ENCODE peak calls at places on chromosome 22, in four cellular contexts. M, L, V and O are unnamed samples.

GRCh38 chr22:19456541-19456940 is 9.0 kb upstream of the C22orf39 start:
- DNase-seq in M (no peak), L (no peak), V (no peak), O (no peak)

GRCh38 chr22:45631140-45631539 is 40.5 kb upstream of the ATXN10 start:
- DNase-seq in M (no peak), L (no peak), V (no peak), O (no peak)

GRCh38 chr22:21981874-21982273 is 713 bp downstream of the TOP3B start:
- DNase-seq in M (no peak), L (no peak), V (no peak), O (no peak)

GRCh38 chr22:25564979-25565677 is 653 bp downstream of the GRK3 start:
- DNase-seq in M (peak), L (peak), V (peak), O (peak)

GRCh38 chr22:45977551-45978274 is 751 bp upstream of the WNT7B start:
- DNase-seq in M (no peak), L (no peak), V (no peak), O (no peak)

GRCh38 chr22:44142421-44143116 is 38.2 kb upstream of the PARVG start:
- DNase-seq in M (no peak), L (no peak), V (no peak), O (no peak)

GRCh38 chr22:26527574-26528465 is 15.5 kb upstream of the TFIP11 start:
- DNase-seq in M (peak), L (no peak), V (no peak), O (no peak)

GRCh38 chr22:19178065-19178658 is 374 bp downstream of the SLC25A1 start:
- DNase-seq in M (peak), L (peak), V (peak), O (no peak)

GRCh38 chr22:49010086-49010863 is 817.4 kb downstream of the BRD1 start:
- DNase-seq in M (peak), L (peak), V (no peak), O (no peak)

GRCh38 chr22:42283288-42284229 is 13.1 kb upstream of the TCF20 start:
- DNase-seq in M (no peak), L (no peak), V (no peak), O (no peak)

GRCh38 chr22:20803696-20804324 is 29.9 kb downstream of the SERPIND1 start:
- DNase-seq in M (peak), L (peak), V (no peak), O (peak)

GRCh38 chr22:46815896-46816721 is 53.7 kb downstream of the TBC1D22A start:
- DNase-seq in M (no peak), L (no peak), V (no peak), O (peak)

GRCh38 chr22:41780714-41781507 is 19.6 kb upstream of the CCDC134 start:
- DNase-seq in M (peak), L (peak), V (peak), O (peak)

GRCh38 chr22:19942071-19942885 is 660 bp upstream of the TXNRD2 start:
- DNase-seq in M (peak), L (peak), V (peak), O (no peak)

GRCh38 chr22:17774206-17774927 is at the start of gene BID:
- DNase-seq in M (peak), L (no peak), V (peak), O (peak)
- TF ChIP-seq POLR2A in M (peak), L (no peak), V (no peak), O (no peak)

GRCh38 chr22:47996446-47996857 is 1234.0 kb downstream of the TBC1D22A start:
- DNase-seq in M (no peak), L (no peak), V (no peak), O (no peak)

GRCh38 chr22:47995718-47996117 is 1233.3 kb downstream of the TBC1D22A start:
- DNase-seq in M (no peak), L (no peak), V (no peak), O (no peak)

GRCh38 chr22:47997052-47997568 is 1234.7 kb downstream of the TBC1D22A start:
- DNase-seq in M (no peak), L (no peak), V (no peak), O (no peak)

GRCh38 chr22:47994899-47995573 is 1232.6 kb downstream of the TBC1D22A start:
- DNase-seq in M (no peak), L (no peak), V (no peak), O (no peak)

DNA sequence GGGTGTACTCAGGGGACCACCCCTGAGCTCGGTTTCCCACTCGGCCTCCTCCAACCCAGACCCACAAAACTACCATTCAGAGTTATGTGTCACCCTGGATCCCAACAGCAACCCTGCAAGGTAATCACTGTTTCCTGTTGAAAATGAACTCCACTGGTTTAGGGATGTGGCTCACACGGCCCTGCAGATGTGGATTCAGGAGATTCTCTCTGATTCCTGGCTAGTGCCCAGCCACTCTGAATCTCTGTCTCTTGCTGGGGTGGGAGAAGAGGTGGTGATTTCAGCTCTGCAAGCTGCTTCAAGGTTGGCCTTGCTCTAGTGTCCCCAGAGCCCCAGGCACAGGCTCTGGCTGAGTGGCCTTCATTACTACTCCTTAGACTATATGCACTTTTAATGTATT is 1231.6 kb downstream of the TBC1D22A start:
- DNase-seq in M (no peak), L (no peak), V (no peak), O (no peak)
- H3K27ac ChIP-seq in M (no peak), L (no peak), V (no peak), O (no peak)

GRCh38 chr22:28013611-28014010 is 94.6 kb upstream of the PITPNB start:
- DNase-seq in M (peak), L (no peak), V (no peak), O (no peak)
- H3K4me3 ChIP-seq in M (no peak), L (no peak), V (no peak), O (no peak)

GRCh38 chr22:33919591-33920501 is at the start of gene LARGE1:
- DNase-seq in M (peak), L (peak), V (peak), O (peak)
- TF ChIP-seq POLR2A in M (peak), L (no peak), V (no peak), O (no peak)

GRCh38 chr22:50627452-50627913 is 469 bp downstream of the ARSA start:
- DNase-seq in M (no peak), L (no peak), V (no peak), O (no peak)

GRCh38 chr22:50630376-50630775 is 2.4 kb upstream of the ARSA start:
- DNase-seq in M (no peak), L (no peak), V (no peak), O (peak)

GRCh38 chr22:50626856-50627451 is 998 bp downstream of the ARSA start:
- DNase-seq in M (no peak), L (no peak), V (no peak), O (no peak)

GRCh38 chr22:50627914-50628542 is at the start of gene ARSA:
- DNase-seq in M (peak), L (peak), V (peak), O (peak)

DNA sequence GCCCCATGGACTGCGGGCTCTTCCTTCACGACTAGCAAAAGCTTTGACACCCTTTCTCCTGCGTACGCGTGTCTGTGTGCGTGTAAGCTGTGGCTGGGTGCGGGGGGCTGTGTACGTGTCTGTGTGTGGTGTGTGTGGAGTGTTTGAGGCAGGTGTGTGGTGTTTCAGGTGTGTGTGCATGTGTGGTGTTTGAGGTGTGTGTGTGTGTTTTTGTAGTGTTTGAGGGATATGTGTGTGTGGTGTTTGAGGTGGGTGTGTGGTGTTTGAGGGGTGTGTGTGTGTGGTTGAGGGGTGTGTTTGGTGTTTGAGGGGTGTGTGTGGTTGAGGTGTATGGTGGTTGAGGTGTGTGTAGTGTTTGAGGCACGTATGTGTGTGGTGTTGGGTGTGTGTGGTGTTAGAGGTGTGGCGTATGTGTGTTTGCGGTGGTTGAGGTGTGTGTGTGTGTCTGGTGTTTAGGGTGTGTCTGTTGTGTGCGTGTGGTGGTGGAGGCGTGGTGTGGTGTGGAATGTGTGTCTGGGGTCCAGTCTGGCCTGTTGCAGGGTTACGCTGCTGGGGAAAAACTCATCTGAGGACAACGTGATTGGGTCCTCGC is 687 bp upstream of the ARSA start:
- DNase-seq in M (no peak), L (no peak), V (no peak), O (peak)
- H3K27ac ChIP-seq in M (peak), L (peak), V (peak), O (peak)

DNA sequence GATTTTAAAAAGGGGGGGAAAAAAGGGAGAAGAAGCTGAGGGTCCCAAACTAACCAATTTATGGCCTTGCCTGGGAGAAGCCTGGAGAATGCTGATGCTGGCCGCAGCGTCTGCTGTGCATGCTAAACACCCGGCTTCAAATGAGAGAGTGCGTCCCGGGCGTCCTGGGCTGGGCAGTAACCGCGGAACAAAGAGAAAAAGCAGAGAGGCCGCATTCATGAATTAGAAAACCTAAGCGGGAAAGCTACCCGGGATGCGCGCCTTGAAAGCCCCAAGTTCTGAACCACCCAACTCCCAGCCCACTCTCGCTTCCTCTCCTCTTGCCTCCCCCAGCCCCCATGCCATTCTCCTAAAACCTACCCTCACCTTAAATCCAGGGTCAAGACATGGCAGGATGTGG is 6.5 kb downstream of the MN1 start:
- DNase-seq in M (peak), L (no peak), V (no peak), O (no peak)
- H3K4me3 ChIP-seq in M (peak), L (no peak), V (no peak), O (no peak)